ENCODE peak calls at places on chromosomes 12 and 14, in nine cellular contexts. One of them, this sample, is unnamed.

GRCh38 chr12:123767613-123768012 is 5.5 kb downstream of the DNAH10 start:
- DNase-seq in CD4-positive, alpha-beta memory T cell: peak; percentile 3
- DNase-seq in suprapubic skin: no peak
- DNase-seq in ascending aorta: no peak
- DNase-seq in DND-41: peak; percentile 15
- DNase-seq in mammary epithelial cell: no peak
- DNase-seq in ovary: no peak
- DNase-seq in right lobe of liver: no peak
- DNase-seq in AG04450: no peak
- DNase-seq in this sample: no peak

GRCh38 chr12:65784616-65785015 is 39.7 kb upstream of the HMGA2 start:
- DNase-seq in ascending aorta: no peak
- DNase-seq in DND-41: no peak
- DNase-seq in right lobe of liver: no peak
- DNase-seq in CD4-positive, alpha-beta memory T cell: no peak
- DNase-seq in ovary: no peak
- DNase-seq in suprapubic skin: no peak
- DNase-seq in AG04450: no peak
- DNase-seq in mammary epithelial cell: no peak
- DNase-seq in this sample: no peak

GRCh38 chr12:13101854-13102375 is 1.6 kb downstream of the GSG1 start:
- DNase-seq in ovary: no peak
- DNase-seq in AG04450: no peak
- DNase-seq in right lobe of liver: no peak
- DNase-seq in mammary epithelial cell: peak; percentile 50
- DNase-seq in DND-41: no peak
- DNase-seq in suprapubic skin: no peak
- DNase-seq in ascending aorta: no peak
- DNase-seq in CD4-positive, alpha-beta memory T cell: no peak
- DNase-seq in this sample: no peak

GRCh38 chr12:69872804-69873203 is 47.8 kb downstream of the MYRFL start:
- DNase-seq in CD4-positive, alpha-beta memory T cell: no peak
- DNase-seq in DND-41: no peak
- DNase-seq in suprapubic skin: no peak
- DNase-seq in ascending aorta: no peak
- DNase-seq in right lobe of liver: no peak
- DNase-seq in ovary: no peak
- DNase-seq in mammary epithelial cell: peak; percentile 24
- DNase-seq in AG04450: no peak
- DNase-seq in this sample: no peak

GRCh38 chr12:106138646-106139421 is at the start of gene NUAK1:
- DNase-seq in mammary epithelial cell: peak; percentile 50
- DNase-seq in AG04450: no peak
- DNase-seq in CD4-positive, alpha-beta memory T cell: no peak
- DNase-seq in DND-41: no peak
- DNase-seq in suprapubic skin: peak; percentile 83
- DNase-seq in ovary: peak; percentile 80
- DNase-seq in ascending aorta: peak; percentile 79
- DNase-seq in right lobe of liver: peak; percentile 85
- DNase-seq in this sample: peak; percentile 73

GRCh38 chr14:106670006-106670405 is 1143.6 kb downstream of the TMEM121 start:
- DNase-seq in ascending aorta: no peak
- DNase-seq in suprapubic skin: no peak
- DNase-seq in DND-41: peak; percentile 54
- DNase-seq in mammary epithelial cell: no peak
- DNase-seq in CD4-positive, alpha-beta memory T cell: no peak
- DNase-seq in ovary: no peak
- DNase-seq in AG04450: no peak
- DNase-seq in right lobe of liver: no peak
- DNase-seq in this sample: no peak

GRCh38 chr14:87097021-87097420 is 896.0 kb downstream of the GALC start:
- DNase-seq in mammary epithelial cell: peak; percentile 25
- DNase-seq in ovary: no peak
- DNase-seq in right lobe of liver: no peak
- DNase-seq in suprapubic skin: no peak
- DNase-seq in AG04450: peak; percentile 32
- DNase-seq in CD4-positive, alpha-beta memory T cell: no peak
- DNase-seq in ascending aorta: no peak
- DNase-seq in DND-41: no peak
- DNase-seq in this sample: no peak

GRCh38 chr14:80607430-80608200 is 333.9 kb downstream of the CEP128 start:
- DNase-seq in right lobe of liver: no peak
- DNase-seq in AG04450: no peak
- DNase-seq in ascending aorta: no peak
- DNase-seq in suprapubic skin: no peak
- DNase-seq in ovary: no peak
- DNase-seq in DND-41: no peak
- DNase-seq in CD4-positive, alpha-beta memory T cell: no peak
- DNase-seq in mammary epithelial cell: no peak
- DNase-seq in this sample: no peak

GRCh38 chr12:47837190-47838171 is 17.8 kb upstream of the HDAC7 start:
- DNase-seq in suprapubic skin: no peak
- DNase-seq in CD4-positive, alpha-beta memory T cell: peak; percentile 64
- DNase-seq in ovary: peak; percentile 78
- DNase-seq in mammary epithelial cell: peak; percentile 62
- DNase-seq in right lobe of liver: no peak
- DNase-seq in AG04450: no peak
- DNase-seq in DND-41: peak; percentile 56
- DNase-seq in ascending aorta: peak; percentile 87
- DNase-seq in this sample: no peak

GRCh38 chr12:2283910-2284309 is 231.1 kb downstream of the CACNA1C start:
- DNase-seq in ascending aorta: no peak
- DNase-seq in right lobe of liver: no peak
- DNase-seq in DND-41: no peak
- DNase-seq in mammary epithelial cell: no peak
- DNase-seq in CD4-positive, alpha-beta memory T cell: no peak
- DNase-seq in suprapubic skin: no peak
- DNase-seq in ovary: no peak
- DNase-seq in AG04450: no peak
- DNase-seq in this sample: no peak

GRCh38 chr14:96090441-96091148 is 51.4 kb downstream of the C14orf132 start:
- DNase-seq in AG04450: peak; percentile 26
- DNase-seq in DND-41: no peak
- DNase-seq in suprapubic skin: no peak
- DNase-seq in mammary epithelial cell: no peak
- DNase-seq in CD4-positive, alpha-beta memory T cell: no peak
- DNase-seq in right lobe of liver: peak; percentile 42
- DNase-seq in ascending aorta: no peak
- DNase-seq in ovary: peak; percentile 69
- DNase-seq in this sample: no peak

GRCh38 chr12:49105504-49106120 is 5.0 kb downstream of the LMBR1L start:
- DNase-seq in right lobe of liver: no peak
- DNase-seq in suprapubic skin: no peak
- DNase-seq in AG04450: no peak
- DNase-seq in mammary epithelial cell: no peak
- DNase-seq in ovary: no peak
- DNase-seq in DND-41: no peak
- DNase-seq in CD4-positive, alpha-beta memory T cell: no peak
- DNase-seq in ascending aorta: no peak
- DNase-seq in this sample: no peak

DNA sequence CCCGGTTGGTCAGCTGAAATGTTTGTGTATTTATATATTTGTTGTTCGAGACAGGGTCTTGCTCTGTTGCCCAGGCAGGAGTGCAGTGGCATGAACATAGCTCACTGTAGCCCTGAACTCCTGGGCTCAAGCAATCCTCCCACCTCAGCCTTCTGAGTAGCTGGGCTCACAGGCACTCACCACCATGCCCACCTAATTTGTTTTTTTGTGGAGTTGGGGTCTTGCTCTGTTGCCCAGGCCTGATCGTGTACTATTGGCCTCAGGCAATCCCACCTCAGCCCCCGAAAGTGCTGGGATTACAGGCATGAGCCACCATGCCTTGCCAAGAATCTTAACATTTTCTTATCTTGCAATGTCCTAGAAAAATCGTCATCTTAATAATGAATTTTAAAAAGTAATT is 3.3 kb downstream of the RAN start:
- DNase-seq in ovary: no peak
- DNase-seq in ascending aorta: no peak
- DNase-seq in AG04450: no peak
- DNase-seq in right lobe of liver: no peak
- DNase-seq in CD4-positive, alpha-beta memory T cell: no peak
- DNase-seq in DND-41: no peak
- DNase-seq in mammary epithelial cell: no peak
- DNase-seq in suprapubic skin: no peak
- DNase-seq in this sample: no peak
- H3K27me3 ChIP-seq in ovary: no peaks in the 10 kb centered on the region
- H3K27me3 ChIP-seq in ascending aorta: no peaks in the 10 kb centered on the region
- H3K27me3 ChIP-seq in AG04450: no peaks in the 10 kb centered on the region
- H3K27me3 ChIP-seq in right lobe of liver: no peaks in the 10 kb centered on the region
- H3K27me3 ChIP-seq in CD4-positive, alpha-beta memory T cell: no peaks in the 10 kb centered on the region
- H3K27me3 ChIP-seq in DND-41: no peaks in the 10 kb centered on the region
- H3K27me3 ChIP-seq in mammary epithelial cell: no peaks in the 10 kb centered on the region
- H3K27me3 ChIP-seq in suprapubic skin: no peaks in the 10 kb centered on the region
- H3K27me3 ChIP-seq in this sample: no peaks in the 10 kb centered on the region

DNA sequence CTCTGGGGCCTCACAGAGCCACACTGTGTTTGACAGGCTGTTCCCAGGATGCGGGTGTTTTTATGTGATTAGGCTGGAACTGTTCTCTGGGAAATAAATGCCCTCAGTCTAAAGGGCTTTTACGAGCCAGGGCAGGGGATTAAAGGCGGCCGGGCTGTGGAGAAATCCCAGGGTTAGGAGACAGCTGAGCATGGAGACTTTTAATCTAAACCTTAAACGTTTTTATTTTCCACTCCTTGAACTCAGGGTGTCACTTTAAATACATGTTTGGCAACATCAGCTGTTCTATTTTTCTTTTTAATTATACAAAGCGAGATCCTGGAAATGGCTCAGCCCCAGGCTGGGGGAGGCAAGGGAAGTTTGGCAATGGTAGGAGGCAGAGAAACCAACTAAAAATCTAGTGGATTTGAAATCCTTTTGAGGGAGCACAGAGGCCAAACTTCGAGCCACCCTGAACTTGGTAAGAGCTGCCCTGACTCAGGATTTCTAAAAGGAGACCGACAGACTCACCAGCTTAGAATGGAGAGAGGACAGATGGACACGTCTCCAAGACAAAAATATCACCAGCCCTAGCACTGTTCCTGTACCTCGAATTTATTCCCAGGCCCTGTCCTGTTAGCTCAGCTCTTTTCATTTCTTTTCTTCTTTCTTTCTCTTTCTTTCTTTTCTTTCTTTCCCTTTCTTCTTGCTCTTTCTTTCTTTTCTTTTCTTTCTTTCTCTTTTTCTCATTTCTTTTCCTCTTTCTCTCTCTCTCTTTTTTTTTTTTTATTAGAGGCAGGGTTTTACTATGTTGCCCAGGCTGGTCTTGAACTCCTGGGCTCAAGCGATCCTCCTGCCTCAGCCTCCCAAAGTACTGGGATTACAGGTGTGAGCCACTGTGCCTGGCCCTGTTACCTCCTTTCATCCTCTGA is 15.8 kb upstream of the ORAI1 start:
- DNase-seq in ovary: no peak
- DNase-seq in AG04450: no peak
- DNase-seq in CD4-positive, alpha-beta memory T cell: no peak
- DNase-seq in ascending aorta: no peak
- DNase-seq in DND-41: no peak
- DNase-seq in right lobe of liver: no peak
- DNase-seq in mammary epithelial cell: no peak
- DNase-seq in suprapubic skin: no peak
- DNase-seq in this sample: no peak
- H3K4me3 ChIP-seq in ovary: no peak overlapping the region
- H3K4me3 ChIP-seq in AG04450: no peak overlapping the region
- H3K4me3 ChIP-seq in CD4-positive, alpha-beta memory T cell: no peak overlapping the region
- H3K4me3 ChIP-seq in ascending aorta: peak overlapping the region; percentile 12
- H3K4me3 ChIP-seq in DND-41: no peak overlapping the region
- H3K4me3 ChIP-seq in right lobe of liver: no peak overlapping the region
- H3K4me3 ChIP-seq in mammary epithelial cell: no peak overlapping the region
- H3K4me3 ChIP-seq in suprapubic skin: no peak overlapping the region
- H3K4me3 ChIP-seq in this sample: no peak overlapping the region

DNA sequence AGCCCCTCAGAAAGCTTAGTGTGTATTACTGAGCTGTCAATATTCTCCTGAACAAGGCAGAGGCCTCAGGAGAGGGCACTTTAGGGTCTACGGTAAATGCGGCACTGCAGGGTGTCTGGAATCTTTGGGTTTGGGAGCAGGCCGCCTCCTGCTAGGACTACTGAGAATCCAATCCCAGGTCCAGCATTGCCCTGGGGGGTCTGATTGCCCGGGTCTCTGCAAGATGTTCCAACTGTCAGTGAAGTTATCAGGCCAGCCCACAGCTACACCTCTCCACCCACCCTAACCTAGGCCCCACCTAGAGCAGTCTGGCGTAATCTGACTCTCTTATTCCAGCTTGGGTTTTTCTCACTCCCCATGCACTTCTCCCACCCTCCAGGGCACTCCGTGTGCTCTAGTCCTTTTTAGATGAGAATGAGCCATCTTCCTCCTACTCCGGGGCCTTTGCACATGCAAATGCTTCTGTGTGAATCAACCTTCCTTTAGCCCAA is 4.4 kb upstream of the ZFP36L1 start:
- DNase-seq in CD4-positive, alpha-beta memory T cell: no peak
- DNase-seq in DND-41: no peak
- DNase-seq in right lobe of liver: no peak
- DNase-seq in mammary epithelial cell: no peak
- DNase-seq in ascending aorta: peak; percentile 60
- DNase-seq in AG04450: no peak
- DNase-seq in suprapubic skin: peak; percentile 63
- DNase-seq in ovary: no peak
- DNase-seq in this sample: peak; percentile 52
- H3K27ac ChIP-seq in CD4-positive, alpha-beta memory T cell: peak overlapping the region; percentile 99
- H3K27ac ChIP-seq in DND-41: no peak overlapping the region
- H3K27ac ChIP-seq in right lobe of liver: peak overlapping the region; percentile 100
- H3K27ac ChIP-seq in mammary epithelial cell: no peak overlapping the region
- H3K27ac ChIP-seq in ascending aorta: peak overlapping the region; percentile 100
- H3K27ac ChIP-seq in AG04450: no peak overlapping the region
- H3K27ac ChIP-seq in suprapubic skin: peak overlapping the region; percentile 100
- H3K27ac ChIP-seq in ovary: no peak overlapping the region
- H3K27ac ChIP-seq in this sample: peak overlapping the region; percentile 100

GRCh38 chr12:85280138-85280983 is at the start of gene ALX1:
- DNase-seq in mammary epithelial cell: peak; percentile 16
- DNase-seq in ovary: no peak
- DNase-seq in ascending aorta: no peak
- DNase-seq in AG04450: no peak
- DNase-seq in suprapubic skin: peak; percentile 77
- DNase-seq in CD4-positive, alpha-beta memory T cell: no peak
- DNase-seq in DND-41: no peak
- DNase-seq in right lobe of liver: peak; percentile 58
- DNase-seq in this sample: no peak

GRCh38 chr12:85277900-85278597 is 2.0 kb upstream of the ALX1 start:
- DNase-seq in AG04450: no peak
- DNase-seq in mammary epithelial cell: no peak
- DNase-seq in CD4-positive, alpha-beta memory T cell: no peak
- DNase-seq in right lobe of liver: no peak
- DNase-seq in suprapubic skin: no peak
- DNase-seq in ovary: no peak
- DNase-seq in DND-41: no peak
- DNase-seq in ascending aorta: no peak
- DNase-seq in this sample: no peak

GRCh38 chr12:85279449-85280137 is 427 bp upstream of the ALX1 start:
- DNase-seq in mammary epithelial cell: no peak
- DNase-seq in ascending aorta: no peak
- DNase-seq in CD4-positive, alpha-beta memory T cell: no peak
- DNase-seq in DND-41: no peak
- DNase-seq in AG04450: no peak
- DNase-seq in suprapubic skin: peak; percentile 79
- DNase-seq in ovary: no peak
- DNase-seq in right lobe of liver: peak; percentile 49
- DNase-seq in this sample: no peak

GRCh38 chr12:85280984-85281946 is 1.2 kb downstream of the ALX1 start:
- DNase-seq in right lobe of liver: no peak
- DNase-seq in CD4-positive, alpha-beta memory T cell: no peak
- DNase-seq in ovary: no peak
- DNase-seq in ascending aorta: no peak
- DNase-seq in DND-41: no peak
- DNase-seq in mammary epithelial cell: no peak
- DNase-seq in suprapubic skin: no peak
- DNase-seq in AG04450: no peak
- DNase-seq in this sample: no peak

GRCh38 chr12:85278598-85279448 is 1.2 kb upstream of the ALX1 start:
- DNase-seq in DND-41: no peak
- DNase-seq in ascending aorta: no peak
- DNase-seq in AG04450: no peak
- DNase-seq in mammary epithelial cell: no peak
- DNase-seq in CD4-positive, alpha-beta memory T cell: no peak
- DNase-seq in right lobe of liver: no peak
- DNase-seq in ovary: no peak
- DNase-seq in suprapubic skin: no peak
- DNase-seq in this sample: no peak
- H3K27me3 ChIP-seq in DND-41: no peaks in the 10 kb centered on the region
- H3K27me3 ChIP-seq in ascending aorta: peaks cover 17% of the 10 kb centered on the region
- H3K27me3 ChIP-seq in AG04450: peaks cover 60% of the 10 kb centered on the region
- H3K27me3 ChIP-seq in mammary epithelial cell: peaks cover 71% of the 10 kb centered on the region
- H3K27me3 ChIP-seq in CD4-positive, alpha-beta memory T cell: no peaks in the 10 kb centered on the region
- H3K27me3 ChIP-seq in right lobe of liver: peaks cover 5% of the 10 kb centered on the region
- H3K27me3 ChIP-seq in ovary: no peaks in the 10 kb centered on the region
- H3K27me3 ChIP-seq in suprapubic skin: peaks cover 100% of the 10 kb centered on the region
- H3K27me3 ChIP-seq in this sample: peaks cover 15% of the 10 kb centered on the region

This sample was measured in right atrium auricular region.